ENCODE peak calls at places on chromosomes 6 and 20, in six cellular contexts. D is SK-N-SH, G is cardiac muscle cell, A is left lung, F is fibroblast of pulmonary artery, R is DND-41. X is an unnamed sample.

GRCh38 chr20:52048365-52048764 is 143.2 kb downstream of the ZFP64 start:
- DNase-seq in D (no peak), G (no peak), A (no peak), F (no peak), R (no peak), X (no peak)

GRCh38 chr6:87197547-87197946 is 42.2 kb downstream of the ZNF292 start:
- DNase-seq in D (no peak), G (no peak), A (no peak), F (no peak), R (no peak), X (no peak)

GRCh38 chr20:44967207-44967807 is 995 bp downstream of the STK4 start:
- DNase-seq in D (no peak), G (no peak), A (no peak), F (no peak), R (peak; percentile 55), X (no peak)

GRCh38 chr6:1952726-1953360 is 292.6 kb downstream of the GMDS start:
- DNase-seq in D (no peak), G (no peak), A (no peak), F (peak; percentile 91), R (no peak), X (peak; percentile 51)

GRCh38 chr6:11298651-11299420 is 66.4 kb upstream of the NEDD9 start:
- DNase-seq in D (no peak), G (no peak), A (no peak), F (peak; percentile 11), R (no peak), X (no peak)

GRCh38 chr6:100845676-100846075 is 35.5 kb downstream of the ASCC3 start:
- DNase-seq in D (no peak), G (no peak), A (no peak), F (no peak), R (no peak), X (no peak)

GRCh38 chr20:59603176-59603575 is 1.2 kb upstream of the PHACTR3 start:
- DNase-seq in D (no peak), G (no peak), A (no peak), F (no peak), R (no peak), X (no peak)

GRCh38 chr20:23857954-23858565 is 21.5 kb downstream of the CST5 start:
- DNase-seq in D (no peak), G (no peak), A (no peak), F (no peak), R (no peak), X (no peak)

GRCh38 chr20:40589581-40589980 is 99.5 kb downstream of the MAFB start:
- DNase-seq in D (no peak), G (no peak), A (no peak), F (no peak), R (no peak), X (no peak)

GRCh38 chr6:3159805-3160781 is 2.7 kb upstream of the TUBB2A start:
- DNase-seq in D (no peak), G (peak; percentile 32), A (no peak), F (peak; percentile 47), R (peak; percentile 9), X (peak; percentile 77)

GRCh38 chr6:167350322-167350721 is 25.4 kb downstream of the TTLL2 start:
- DNase-seq in D (no peak), G (no peak), A (no peak), F (no peak), R (no peak), X (no peak)

DNA sequence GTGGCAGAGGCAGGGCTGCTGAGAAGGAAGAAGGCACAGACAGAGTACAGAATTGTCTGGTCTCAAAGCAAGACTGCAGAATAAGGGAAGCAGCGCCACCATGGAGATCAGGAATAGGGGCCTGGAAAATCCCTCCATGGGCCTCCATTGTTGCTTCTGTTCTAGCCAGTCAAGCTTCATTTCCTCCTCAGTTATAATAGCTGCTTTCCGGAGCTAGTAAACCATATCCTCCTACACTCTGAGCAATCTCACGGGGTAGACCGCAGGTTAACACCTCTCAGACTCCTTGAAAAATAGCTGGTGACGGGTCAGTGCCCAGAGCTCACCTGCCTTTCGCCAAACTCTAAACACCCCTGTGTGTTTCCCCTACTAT is 570 bp upstream of the HLA-DMB start:
- DNase-seq in D (no peak), G (no peak), A (no peak), F (no peak), R (no peak), X (no peak)
- H3K4me3 ChIP-seq in D (no peak overlapping the region), G (no peak overlapping the region), A (no peak overlapping the region), F (no peak overlapping the region), R (no peak overlapping the region), X (no peak overlapping the region)

DNA sequence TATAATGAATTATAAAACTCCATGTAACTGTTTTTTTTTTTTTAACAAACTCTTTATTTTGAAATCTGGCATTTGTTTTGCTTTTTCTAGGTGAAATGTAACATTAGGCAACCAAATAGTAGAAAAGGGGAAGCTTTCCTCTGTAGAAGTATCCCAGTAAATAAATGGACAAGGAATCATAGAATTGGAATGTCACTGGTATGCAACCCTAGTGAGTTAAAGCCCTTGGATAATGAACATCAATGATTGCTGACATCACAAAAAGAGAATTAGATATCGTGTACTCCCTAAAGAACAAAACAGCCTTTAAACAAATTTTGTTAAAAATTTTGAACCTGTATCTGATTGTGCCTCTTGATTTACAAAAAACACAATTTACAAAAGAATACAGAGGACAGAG is 93.9 kb upstream of the OGFRL1 start:
- DNase-seq in D (no peak), G (no peak), A (no peak), F (peak; percentile 89), R (no peak), X (no peak)
- H3K4me3 ChIP-seq in D (no peak overlapping the region), G (no peak overlapping the region), A (no peak overlapping the region), F (no peak overlapping the region), R (no peak overlapping the region), X (no peak overlapping the region)

GRCh38 chr6:165718486-165718885 is 55.4 kb upstream of the PDE10A start:
- DNase-seq in D (no peak), G (no peak), A (no peak), F (peak; percentile 45), R (no peak), X (no peak)

GRCh38 chr6:165725201-165725600 is 62.2 kb upstream of the PDE10A start:
- DNase-seq in D (no peak), G (no peak), A (no peak), F (no peak), R (peak; percentile 12), X (no peak)

GRCh38 chr6:165721349-165721748 is 58.3 kb upstream of the PDE10A start:
- DNase-seq in D (peak; percentile 62), G (no peak), A (no peak), F (no peak), R (no peak), X (no peak)

GRCh38 chr6:165723326-165723725 is 60.3 kb upstream of the PDE10A start:
- DNase-seq in D (no peak), G (no peak), A (no peak), F (no peak), R (no peak), X (no peak)

GRCh38 chr6:165722022-165722421 is 59.0 kb upstream of the PDE10A start:
- DNase-seq in D (no peak), G (no peak), A (no peak), F (no peak), R (no peak), X (no peak)
- H3K4me3 ChIP-seq in D (no peak overlapping the region), G (no peak overlapping the region), A (no peak overlapping the region), F (no peak overlapping the region), R (no peak overlapping the region), X (no peak overlapping the region)

DNA sequence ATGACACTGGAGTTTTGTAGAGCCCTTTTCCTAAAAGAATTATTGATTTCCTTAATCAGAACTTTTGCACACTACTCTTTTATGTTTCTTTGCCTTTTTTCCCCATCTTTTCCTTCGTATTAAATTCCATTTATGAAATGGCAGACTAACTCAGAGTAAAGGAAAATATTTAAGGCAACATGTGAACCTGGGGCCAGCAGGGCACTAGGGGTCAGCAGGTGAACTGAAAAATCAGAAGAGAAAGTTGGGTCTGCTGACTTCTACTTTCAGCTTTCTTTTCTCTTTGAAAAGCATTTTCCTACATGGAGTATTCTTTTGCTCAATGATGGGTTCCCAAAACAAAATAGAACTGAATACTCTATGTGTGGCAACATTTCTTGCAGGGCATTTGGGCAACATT is 226.6 kb upstream of the EXOC2 start:
- DNase-seq in D (no peak), G (no peak), A (no peak), F (no peak), R (no peak), X (no peak)
- H3K4me3 ChIP-seq in D (no peak overlapping the region), G (no peak overlapping the region), A (no peak overlapping the region), F (no peak overlapping the region), R (no peak overlapping the region), X (no peak overlapping the region)

DNA sequence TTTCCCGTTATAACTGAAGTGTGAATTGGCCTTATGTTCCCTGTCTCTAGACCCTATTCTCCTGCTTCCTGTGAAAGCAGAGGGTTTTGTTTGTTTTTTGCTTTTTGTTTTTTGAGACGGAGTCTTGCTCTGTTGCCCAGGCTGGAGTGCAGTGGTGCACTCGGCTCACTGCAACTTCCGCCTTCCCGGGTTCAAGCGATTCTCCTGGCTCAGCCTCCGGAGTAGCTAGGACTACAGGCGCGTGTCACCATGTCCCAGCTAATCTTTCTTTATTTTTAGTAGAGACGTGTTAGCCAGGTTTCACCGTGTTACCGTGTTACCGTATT is 674 bp upstream of the GNMT start:
- DNase-seq in D (no peak), G (no peak), A (peak; percentile 43), F (no peak), R (no peak), X (no peak)
- H3K4me3 ChIP-seq in D (no peak overlapping the region), G (peak overlapping the region; percentile 29), A (peak overlapping the region; percentile 33), F (peak overlapping the region; percentile 44), R (no peak overlapping the region), X (no peak overlapping the region)

DNA sequence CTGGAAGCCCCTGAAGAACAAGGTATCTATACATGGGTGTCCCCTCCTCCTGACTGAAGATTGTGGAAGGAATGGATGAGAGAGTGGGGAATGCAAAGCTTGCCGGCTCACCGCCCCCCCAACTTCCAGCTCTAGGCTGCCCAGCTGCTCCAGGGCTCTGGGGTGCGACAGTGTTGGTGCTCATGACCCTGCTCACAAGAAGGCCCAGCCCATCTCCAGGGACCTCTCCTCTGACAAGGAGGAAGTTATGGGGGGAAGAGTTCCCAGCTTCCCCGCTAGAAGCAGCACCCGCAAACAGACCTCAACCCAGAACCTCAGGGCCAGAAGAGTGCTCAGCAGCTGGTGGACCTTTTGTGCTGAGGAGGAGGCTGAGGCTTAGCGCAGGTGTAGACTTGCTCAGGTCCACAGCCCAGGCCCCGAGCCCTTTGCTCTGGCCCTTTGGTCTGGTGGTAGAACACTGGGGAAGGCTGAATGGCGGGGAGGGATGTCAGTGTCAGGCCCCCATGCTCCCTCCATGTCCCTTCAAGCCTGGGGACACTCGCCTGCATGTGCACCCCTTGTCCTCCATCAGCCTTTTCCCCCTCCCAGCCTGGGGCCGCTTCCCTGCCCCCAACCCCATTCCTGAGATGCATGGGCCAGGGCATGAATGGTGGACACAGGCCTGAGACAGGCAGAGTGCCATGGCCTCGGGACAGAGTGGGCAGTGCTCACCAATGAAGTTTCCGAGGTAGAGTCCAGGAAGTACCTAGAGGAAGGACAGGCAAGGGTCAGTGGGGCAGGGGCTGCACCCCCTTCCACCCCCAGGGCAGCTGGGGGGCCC is 1.3 kb downstream of the DUSP15 start:
- DNase-seq in D (peak; percentile 18), G (no peak), A (no peak), F (no peak), R (no peak), X (no peak)
- H3K4me3 ChIP-seq in D (peak overlapping the region; percentile 66), G (peak overlapping the region; percentile 65), A (no peak overlapping the region), F (no peak overlapping the region), R (no peak overlapping the region), X (no peak overlapping the region)

DNA sequence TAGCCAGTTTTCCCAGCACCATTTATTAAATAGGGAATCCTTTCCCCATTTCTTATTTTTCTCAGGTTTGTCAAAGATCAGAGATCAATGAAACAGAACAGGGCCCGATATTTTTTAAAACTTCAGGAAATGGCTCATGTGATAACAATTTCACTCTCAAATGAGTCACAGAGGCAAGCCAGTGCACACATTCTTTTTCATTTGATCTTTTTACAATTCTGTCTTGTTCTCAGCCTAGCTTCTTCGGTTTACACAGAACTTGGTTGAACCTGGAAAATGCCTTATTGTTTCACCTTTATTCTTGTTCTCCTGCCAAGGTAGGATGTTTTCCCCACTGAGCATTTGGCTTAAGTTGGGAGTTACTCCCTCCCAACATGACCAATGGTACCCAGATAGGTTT is 258.9 kb downstream of the COL12A1 start:
- DNase-seq in D (no peak), G (no peak), A (no peak), F (peak; percentile 49), R (no peak), X (no peak)
- H3K4me3 ChIP-seq in D (no peak overlapping the region), G (no peak overlapping the region), A (no peak overlapping the region), F (no peak overlapping the region), R (no peak overlapping the region), X (no peak overlapping the region)

X was measured in aorta.